ENCODE peak calls at places on chromosome 21, in seven cellular contexts. X, J, K, L, B, D and V are unnamed samples.

GRCh38 chr21:36507397-36508018 is 27.6 kb upstream of the CLDN14 start:
- DNase-seq in D (peak; percentile 38), K (no peak), B (no peak), L (no peak), J (no peak), X (no peak), V (no peak)

GRCh38 chr21:30605968-30606367 is 5.1 kb downstream of the KRTAP22-1 start:
- DNase-seq in X (no peak), K (no peak), B (no peak), D (no peak), J (no peak), L (no peak), V (no peak)

GRCh38 chr21:21029159-21029558 is 30.9 kb downstream of the NCAM2 start:
- DNase-seq in D (no peak), K (no peak), L (no peak), B (no peak), J (no peak), X (no peak), V (no peak)

GRCh38 chr21:36504067-36505058 is 24.4 kb upstream of the CLDN14 start:
- DNase-seq in B (peak; percentile 44), J (peak; percentile 65), D (peak; percentile 68), X (no peak), L (peak; percentile 28), K (no peak), V (no peak)

GRCh38 chr21:42833439-42833815 is 45.9 kb downstream of the WDR4 start:
- DNase-seq in J (peak; percentile 32), D (peak; percentile 5), B (peak; percentile 61), K (no peak), X (no peak), L (peak; percentile 27), V (no peak)

GRCh38 chr21:36754241-36754881 is 55.4 kb downstream of the SIM2 start:
- DNase-seq in X (no peak), D (no peak), K (no peak), B (no peak), J (no peak), L (no peak), V (no peak)

GRCh38 chr21:46298083-46298412 is 11.9 kb downstream of the YBEY start:
- DNase-seq in D (no peak), X (no peak), L (no peak), K (no peak), J (no peak), B (no peak), V (peak; percentile 43)

GRCh38 chr21:31193761-31194160 is 150.3 kb downstream of the TIAM1 start:
- DNase-seq in J (no peak), B (no peak), D (no peak), X (no peak), K (no peak), L (no peak), V (no peak)

GRCh38 chr21:46182548-46183336 is 1.5 kb downstream of the SPATC1L start:
- DNase-seq in J (no peak), K (no peak), B (no peak), D (no peak), L (no peak), X (peak; percentile 42), V (no peak)

GRCh38 chr21:26461500-26461899 is 111.6 kb downstream of the CYYR1 start:
- DNase-seq in L (no peak), D (no peak), K (no peak), J (no peak), X (no peak), B (no peak), V (peak; percentile 73)

GRCh38 chr21:15522148-15522547 is 207.6 kb upstream of the USP25 start:
- DNase-seq in D (no peak), K (no peak), L (no peak), B (no peak), X (no peak), J (no peak), V (no peak)

GRCh38 chr21:26070822-26071425 is 99.6 kb downstream of the APP start:
- DNase-seq in L (peak; percentile 38), B (peak; percentile 7), K (no peak), D (peak; percentile 45), J (no peak), X (no peak), V (no peak)

GRCh38 chr21:34968414-34969333 is 80.4 kb downstream of the RUNX1 start:
- DNase-seq in J (no peak), B (no peak), X (no peak), L (no peak), K (no peak), D (no peak), V (no peak)

GRCh38 chr21:34969431-34970036 is 79.6 kb downstream of the RUNX1 start:
- DNase-seq in D (no peak), B (no peak), K (no peak), L (no peak), J (no peak), X (no peak), V (no peak)

GRCh38 chr21:34965200-34966174 is 83.6 kb downstream of the RUNX1 start:
- DNase-seq in L (no peak), D (peak; percentile 83), X (no peak), K (no peak), J (no peak), B (peak; percentile 12), V (no peak)

GRCh38 chr21:34970126-34970525 is 79.0 kb downstream of the RUNX1 start:
- DNase-seq in L (no peak), D (no peak), B (no peak), J (no peak), K (no peak), X (no peak), V (no peak)

DNA sequence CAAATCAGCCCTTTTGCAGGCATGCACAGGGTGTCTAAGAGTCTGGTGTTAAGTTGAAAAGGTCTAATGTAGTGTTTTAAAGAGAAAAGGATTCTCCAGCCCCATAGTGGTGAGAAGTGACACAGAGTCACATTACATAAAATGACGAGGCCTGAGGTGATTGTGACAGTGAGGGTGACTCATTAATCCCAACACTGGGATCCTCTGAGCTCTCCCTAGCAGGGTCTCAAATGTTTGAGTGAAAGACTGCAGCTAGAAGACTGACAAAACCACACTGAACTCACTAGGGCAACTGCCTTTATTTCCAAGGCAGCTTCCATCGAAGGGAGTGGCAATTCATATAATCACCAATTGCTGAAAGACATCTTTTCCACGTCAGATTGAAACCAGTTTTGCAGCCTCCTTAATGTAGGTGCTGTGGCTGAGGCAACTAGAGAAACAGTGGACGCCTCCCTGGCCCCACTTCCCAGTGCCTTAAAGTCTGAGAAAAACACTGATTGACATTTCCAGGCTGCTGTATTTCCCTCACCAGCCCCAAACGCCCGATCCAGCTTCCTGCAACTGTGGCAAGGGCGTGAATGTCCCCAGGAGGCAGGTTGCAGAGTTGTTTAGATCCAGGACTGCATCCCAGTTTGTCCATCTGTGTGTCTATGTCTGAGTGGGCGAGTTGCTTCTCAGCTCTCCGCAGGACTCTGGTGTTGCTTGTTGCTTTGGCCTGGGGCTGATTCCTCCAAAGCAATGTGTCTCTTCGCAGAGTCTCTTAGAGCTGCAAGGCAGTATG is 81.4 kb downstream of the RUNX1 start:
- DNase-seq in J (no peak), D (peak; percentile 35), L (no peak), B (no peak), X (no peak), K (no peak), V (peak; percentile 19)
- H3K27ac ChIP-seq in J (no peak overlapping the region), D (no peak overlapping the region), L (no peak overlapping the region), B (no peak overlapping the region), X (no peak overlapping the region), K (no peak overlapping the region), V (no peak overlapping the region)

GRCh38 chr21:41427556-41427955 is 1.5 kb downstream of the MX1 start:
- DNase-seq in B (no peak), D (no peak), J (no peak), X (no peak), K (no peak), L (no peak), V (no peak)

GRCh38 chr21:41428311-41428710 is 2.3 kb downstream of the MX1 start:
- DNase-seq in D (no peak), L (no peak), B (no peak), J (no peak), X (no peak), K (no peak), V (no peak)

GRCh38 chr21:41426656-41427311 is 745 bp downstream of the MX1 start:
- DNase-seq in K (no peak), D (no peak), J (no peak), B (no peak), L (no peak), X (no peak), V (no peak)

GRCh38 chr21:41425588-41425953 is 468 bp upstream of the MX1 start:
- DNase-seq in L (no peak), X (no peak), D (no peak), J (no peak), K (no peak), B (no peak), V (no peak)

GRCh38 chr21:41425954-41426655 is at the start of gene MX1:
- DNase-seq in L (peak; percentile 81), J (peak; percentile 47), B (peak; percentile 10), K (peak; percentile 57), X (peak; percentile 81), D (peak; percentile 10), V (peak; percentile 74)
- H3K27ac ChIP-seq in L (peak within 1 kb of the TSS; percentile 85), J (no peak within 1 kb of the TSS), B (peak within 1 kb of the TSS; percentile 27), K (peak within 1 kb of the TSS; percentile 86), X (peak within 1 kb of the TSS; percentile 81), D (no peak within 1 kb of the TSS), V (peak within 1 kb of the TSS; percentile 96)

GRCh38 chr21:28747464-28747863 is 245.2 kb downstream of the LTN1 start:
- DNase-seq in D (no peak), J (no peak), K (no peak), B (no peak), L (no peak), X (no peak), V (no peak)

GRCh38 chr21:28742527-28742926 is 250.2 kb downstream of the LTN1 start:
- DNase-seq in J (no peak), K (no peak), L (no peak), D (peak; percentile 76), B (no peak), X (no peak), V (no peak)

GRCh38 chr21:28743723-28744122 is 249.0 kb downstream of the LTN1 start:
- DNase-seq in B (no peak), K (no peak), D (no peak), X (no peak), L (no peak), J (no peak), V (no peak)

GRCh38 chr21:28746166-28746565 is 246.5 kb downstream of the LTN1 start:
- DNase-seq in J (no peak), X (no peak), D (peak; percentile 16), L (no peak), B (no peak), K (no peak), V (peak; percentile 23)

GRCh38 chr21:28745131-28746055 is 247.3 kb downstream of the LTN1 start:
- DNase-seq in X (peak; percentile 66), L (peak; percentile 81), B (peak; percentile 81), J (peak; percentile 85), D (peak; percentile 94), K (peak; percentile 47), V (peak; percentile 44)
- H3K27ac ChIP-seq in X (peak overlapping the region; percentile 85), L (peak overlapping the region; percentile 87), B (no peak overlapping the region), J (peak overlapping the region; percentile 23), D (peak overlapping the region; percentile 93), K (peak overlapping the region; percentile 90), V (peak overlapping the region; percentile 18)

DNA sequence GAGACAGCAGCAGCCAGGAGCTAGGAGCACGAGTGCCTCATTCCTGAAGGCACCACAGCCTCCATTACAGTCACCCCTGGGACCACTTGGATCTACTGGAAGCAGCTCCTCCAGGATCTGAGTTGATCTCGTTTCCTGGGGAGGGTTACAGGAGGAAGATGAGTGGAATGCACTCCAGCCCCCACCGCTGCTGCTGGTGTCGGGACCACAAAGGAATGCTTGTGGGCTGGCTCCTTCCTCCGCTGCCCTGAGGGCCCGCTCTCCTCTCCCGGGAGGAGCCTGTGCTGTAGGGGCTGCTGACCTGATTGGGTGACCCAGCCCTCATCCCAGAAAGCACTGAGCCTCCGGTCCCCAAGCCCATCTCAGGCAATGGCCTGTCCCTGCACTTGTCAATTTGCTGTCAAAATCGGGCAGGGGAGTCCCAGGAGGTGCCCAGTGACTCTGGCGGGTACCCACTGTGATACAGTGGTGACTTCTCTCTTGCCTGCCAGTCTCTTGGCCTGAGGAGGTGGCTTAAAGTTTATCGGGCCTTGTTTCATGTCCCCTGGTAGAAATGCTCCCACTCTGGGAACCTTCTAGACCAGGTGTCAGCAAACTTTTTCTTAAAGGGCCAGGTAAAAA is 23.1 kb downstream of the IL10RB start:
- DNase-seq in K (no peak), D (peak; percentile 47), X (no peak), L (no peak), J (no peak), B (no peak), V (no peak)
- H3K27ac ChIP-seq in K (peak overlapping the region; percentile 52), D (no peak overlapping the region), X (peak overlapping the region; percentile 39), L (peak overlapping the region; percentile 86), J (no peak overlapping the region), B (no peak overlapping the region), V (no peak overlapping the region)